ENCODE peak calls at places on chromosome 21, in five cellular contexts. D, P, X, E and L are unnamed samples.

GRCh38 chr21:41706263-41706639 is 60.6 kb downstream of the RIPK4 start:
- DNase-seq in D (no peak), P (no peak), X (no peak), E (no peak), L (no peak)

GRCh38 chr21:42499430-42500106 is 3.5 kb upstream of the RSPH1 start:
- DNase-seq in D (peak; percentile 61), P (no peak), X (peak; percentile 46), E (no peak), L (no peak)

GRCh38 chr21:36549470-36549869 is 69.5 kb upstream of the CLDN14 start:
- DNase-seq in D (no peak), P (no peak), X (no peak), E (no peak), L (no peak)

GRCh38 chr21:39661121-39661520 is 48.4 kb downstream of the B3GALT5 start:
- DNase-seq in D (peak; percentile 63), P (no peak), X (no peak), E (no peak), L (no peak)

GRCh38 chr21:36454706-36455105 is 25.2 kb downstream of the CLDN14 start:
- DNase-seq in D (no peak), P (no peak), X (no peak), E (no peak), L (no peak)

GRCh38 chr21:41941941-41942340 is 11.9 kb downstream of the C2CD2 start:
- DNase-seq in D (no peak), P (no peak), X (no peak), E (no peak), L (no peak)

GRCh38 chr21:34126269-34126668 is 52.9 kb downstream of the MRPS6 start:
- DNase-seq in D (no peak), P (peak; percentile 82), X (peak; percentile 41), E (no peak), L (no peak)

GRCh38 chr21:42567181-42567560 is 53.5 kb downstream of the SLC37A1 start:
- DNase-seq in D (peak; percentile 61), P (peak; percentile 40), X (no peak), E (no peak), L (no peak)

GRCh38 chr21:14977814-14978213 is 87.0 kb downstream of the NRIP1 start:
- DNase-seq in D (no peak), P (no peak), X (no peak), E (no peak), L (no peak)

GRCh38 chr21:42242611-42243010 is 23.7 kb downstream of the ABCG1 start:
- DNase-seq in D (no peak), P (no peak), X (no peak), E (no peak), L (no peak)

GRCh38 chr21:42361286-42361685 is 5.0 kb downstream of the TFF1 start:
- DNase-seq in D (no peak), P (no peak), X (no peak), E (no peak), L (no peak)

GRCh38 chr21:34807881-34808568 is 139.2 kb downstream of the CLIC6 start:
- DNase-seq in D (no peak), P (peak; percentile 85), X (no peak), E (peak; percentile 41), L (peak; percentile 61)

GRCh38 chr21:39087976-39088370 is 95.3 kb downstream of the PSMG1 start:
- DNase-seq in D (no peak), P (no peak), X (no peak), E (no peak), L (no peak)

GRCh38 chr21:37669249-37669648 is 247.0 kb downstream of the KCNJ6 start:
- DNase-seq in D (no peak), P (no peak), X (no peak), E (no peak), L (no peak)

GRCh38 chr21:30336596-30336995 is 898 bp downstream of the KRTAP27-1 start:
- DNase-seq in D (no peak), P (no peak), X (no peak), E (no peak), L (no peak)

GRCh38 chr21:30345014-30345413 is 3.4 kb downstream of the KRTAP23-1 start:
- DNase-seq in D (no peak), P (no peak), X (peak; percentile 45), E (no peak), L (no peak)

GRCh38 chr21:30337644-30338170 is at the start of gene KRTAP27-1:
- DNase-seq in D (no peak), P (no peak), X (no peak), E (no peak), L (no peak)

GRCh38 chr21:30340714-30341573 is 3.5 kb upstream of the KRTAP27-1 start:
- DNase-seq in D (no peak), P (no peak), X (peak; percentile 71), E (peak; percentile 56), L (no peak)
- H3K27me3 ChIP-seq in D (no peaks in the 10 kb centered on the region), P (no peaks in the 10 kb centered on the region), X (no peaks in the 10 kb centered on the region), E (no peaks in the 10 kb centered on the region), L (no peaks in the 10 kb centered on the region)

GRCh38 chr21:44969066-44969649 is 29.3 kb downstream of the SLX9 start:
- DNase-seq in D (no peak), P (peak; percentile 54), X (no peak), E (no peak), L (no peak)

GRCh38 chr21:44964381-44964780 is 24.6 kb downstream of the SLX9 start:
- DNase-seq in D (no peak), P (no peak), X (no peak), E (no peak), L (no peak)

GRCh38 chr21:44967082-44968047 is 27.5 kb downstream of the SLX9 start:
- DNase-seq in D (no peak), P (peak; percentile 69), X (no peak), E (no peak), L (no peak)

GRCh38 chr21:44965251-44966022 is 25.6 kb downstream of the SLX9 start:
- DNase-seq in D (no peak), P (no peak), X (no peak), E (no peak), L (peak; percentile 18)

DNA sequence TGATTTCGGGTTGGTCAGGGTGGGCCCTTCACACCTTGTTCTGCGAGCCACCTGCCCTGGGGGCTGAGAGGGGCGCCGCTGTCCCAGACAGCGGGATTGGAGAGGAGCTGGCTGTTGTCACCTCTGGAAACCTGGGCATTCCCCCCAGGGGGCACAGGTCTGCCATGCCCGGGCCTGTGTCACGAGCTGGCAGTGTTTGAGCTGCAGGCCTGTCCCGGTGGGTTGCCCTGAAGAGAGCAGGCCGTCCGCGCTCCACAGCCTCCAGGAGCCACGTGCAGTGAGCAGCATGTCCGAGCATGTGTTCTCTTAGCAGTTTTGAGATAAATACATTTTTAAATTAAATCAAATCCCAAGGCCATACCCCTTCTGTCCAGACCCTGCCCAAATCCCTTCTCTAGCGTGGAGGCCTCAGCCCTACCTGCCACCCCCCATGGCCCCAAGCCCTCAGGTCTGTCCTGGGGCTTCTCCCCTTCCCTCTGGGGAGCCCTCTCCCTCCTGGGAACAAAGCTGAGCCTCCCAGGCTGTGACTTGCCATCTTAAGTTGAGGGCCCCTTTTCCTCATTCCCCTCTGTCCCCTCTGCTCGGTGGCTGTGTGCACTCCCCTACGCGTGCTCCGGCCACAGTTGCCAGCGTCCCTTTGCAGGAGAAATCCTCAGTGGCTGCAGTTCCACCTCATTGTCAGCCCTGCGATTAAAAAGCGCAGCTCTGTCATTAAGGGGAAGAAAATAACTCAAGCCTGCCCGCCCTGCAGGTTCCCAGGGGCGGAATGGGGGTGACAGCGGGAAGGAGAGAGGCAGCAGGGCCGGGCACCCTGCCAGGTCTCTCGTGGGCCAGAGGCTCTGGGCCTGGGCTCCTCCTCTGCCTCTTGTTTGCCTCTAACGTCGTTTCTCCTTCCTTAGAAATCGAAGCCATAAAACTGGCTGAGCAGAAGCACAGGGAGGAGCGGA is 26.6 kb downstream of the SLX9 start:
- DNase-seq in D (no peak), P (peak; percentile 91), X (no peak), E (no peak), L (peak; percentile 44)
- TF ChIP-seq POLR2AphosphoS5 in D (no peak), P (peak; percentile 14), X (no peak), E (no peak), L (peak; percentile 33)

GRCh38 chr21:31558839-31559367 is 100.6 kb upstream of the SOD1 start:
- DNase-seq in D (no peak), P (peak; percentile 86), X (peak; percentile 97), E (peak; percentile 86), L (peak; percentile 7)
- H3K27me3 ChIP-seq in D (peaks cover 37% of the 10 kb centered on the region), P (peaks cover 64% of the 10 kb centered on the region), X (peaks cover 24% of the 10 kb centered on the region), E (peaks cover 74% of the 10 kb centered on the region), L (peaks cover 40% of the 10 kb centered on the region)

DNA sequence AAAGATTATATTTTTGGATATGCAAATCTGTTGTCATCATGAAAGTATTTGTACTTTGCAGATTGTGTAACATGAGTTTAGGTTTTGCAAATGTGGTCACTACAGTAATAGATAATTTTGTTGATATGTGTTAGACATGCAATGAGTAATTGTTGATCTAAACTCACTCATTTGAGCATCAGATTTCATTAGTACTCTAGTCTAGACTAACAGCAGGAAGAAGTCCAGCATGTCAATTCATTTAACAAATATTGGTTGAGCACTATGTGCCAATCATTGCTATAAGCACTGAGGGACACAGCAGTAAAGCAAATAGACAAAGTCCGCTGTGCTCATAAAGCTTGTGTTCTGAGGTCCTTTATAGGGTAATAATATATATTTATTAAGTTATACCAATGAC is 350.0 kb downstream of the USP25 start:
- DNase-seq in D (no peak), P (no peak), X (no peak), E (no peak), L (no peak)
- TF ChIP-seq POLR2AphosphoS5 in D (no peak), P (no peak), X (no peak), E (no peak), L (no peak)

GRCh38 chr21:45409466-45410150 is 4.6 kb downstream of the COL18A1 start:
- DNase-seq in D (no peak), P (peak; percentile 74), X (no peak), E (no peak), L (peak; percentile 7)
- H3K27me3 ChIP-seq in D (no peaks in the 10 kb centered on the region), P (no peaks in the 10 kb centered on the region), X (no peaks in the 10 kb centered on the region), E (peaks cover 58% of the 10 kb centered on the region), L (peaks cover 38% of the 10 kb centered on the region)

GRCh38 chr21:43717967-43718871 is 710 bp upstream of the PDXK start:
- DNase-seq in D (no peak), P (no peak), X (peak; percentile 50), E (no peak), L (no peak)
- TF ChIP-seq POLR2AphosphoS5 in D (no peak), P (no peak), X (no peak), E (no peak), L (no peak)